ENCODE peak calls at places on chromosomes 16 and 17, in four cellular contexts. One of them, this sample, is unnamed.

GRCh38 chr17:65554568-65555223 is 6.8 kb downstream of the AXIN2 start:
- DNase-seq in fibroblast of villous mesenchyme: peak
- DNase-seq in cardiac muscle cell: no peak
- DNase-seq in coronary artery: no peak
- DNase-seq in this sample: peak

GRCh38 chr16:86939609-86940008 is 361.3 kb downstream of the FOXL1 start:
- DNase-seq in fibroblast of villous mesenchyme: no peak
- DNase-seq in cardiac muscle cell: no peak
- DNase-seq in coronary artery: no peak
- DNase-seq in this sample: no peak

GRCh38 chr16:84387021-84387420 is 18.7 kb downstream of the ATP2C2 start:
- DNase-seq in fibroblast of villous mesenchyme: no peak
- DNase-seq in cardiac muscle cell: no peak
- DNase-seq in coronary artery: no peak
- DNase-seq in this sample: no peak

GRCh38 chr17:9725575-9725974 is 65.8 kb downstream of the DHRS7C start:
- DNase-seq in fibroblast of villous mesenchyme: no peak
- DNase-seq in cardiac muscle cell: no peak
- DNase-seq in coronary artery: no peak
- DNase-seq in this sample: no peak

GRCh38 chr17:46194393-46195216 is 1.4 kb upstream of the KANSL1 start:
- DNase-seq in fibroblast of villous mesenchyme: peak
- DNase-seq in cardiac muscle cell: peak
- DNase-seq in coronary artery: no peak
- DNase-seq in this sample: peak

GRCh38 chr16:84327926-84328505 is 33.3 kb downstream of the WFDC1 start:
- DNase-seq in fibroblast of villous mesenchyme: no peak
- DNase-seq in cardiac muscle cell: no peak
- DNase-seq in coronary artery: no peak
- DNase-seq in this sample: no peak

GRCh38 chr16:49947907-49948678 is 76.9 kb upstream of the CNEP1R1 start:
- DNase-seq in fibroblast of villous mesenchyme: no peak
- DNase-seq in cardiac muscle cell: no peak
- DNase-seq in coronary artery: no peak
- DNase-seq in this sample: no peak

GRCh38 chr17:49959183-49959935 is 9.6 kb upstream of the DLX4 start:
- DNase-seq in fibroblast of villous mesenchyme: no peak
- DNase-seq in cardiac muscle cell: no peak
- DNase-seq in coronary artery: no peak
- DNase-seq in this sample: no peak

GRCh38 chr16:27678955-27679354 is 129.0 kb downstream of the KATNIP start:
- DNase-seq in fibroblast of villous mesenchyme: no peak
- DNase-seq in cardiac muscle cell: no peak
- DNase-seq in coronary artery: no peak
- DNase-seq in this sample: no peak

GRCh38 chr16:55909876-55910275 is 34.7 kb upstream of the CES5A start:
- DNase-seq in fibroblast of villous mesenchyme: no peak
- DNase-seq in cardiac muscle cell: no peak
- DNase-seq in coronary artery: no peak
- DNase-seq in this sample: no peak

GRCh38 chr16:84603115-84603816 is 14.6 kb downstream of the COTL1 start:
- DNase-seq in fibroblast of villous mesenchyme: peak
- DNase-seq in cardiac muscle cell: peak
- DNase-seq in coronary artery: peak
- DNase-seq in this sample: peak

GRCh38 chr17:34163681-34164080 is 91.4 kb upstream of the CCL2 start:
- DNase-seq in fibroblast of villous mesenchyme: peak
- DNase-seq in cardiac muscle cell: peak
- DNase-seq in coronary artery: no peak
- DNase-seq in this sample: peak

GRCh38 chr17:52106638-52107261 is 51.8 kb downstream of the CA10 start:
- DNase-seq in fibroblast of villous mesenchyme: peak
- DNase-seq in cardiac muscle cell: peak
- DNase-seq in coronary artery: no peak
- DNase-seq in this sample: peak

GRCh38 chr16:50602531-50603205 is 54.5 kb downstream of the NKD1 start:
- DNase-seq in fibroblast of villous mesenchyme: no peak
- DNase-seq in cardiac muscle cell: no peak
- DNase-seq in coronary artery: no peak
- DNase-seq in this sample: no peak

GRCh38 chr16:35370617-35371016 is 1911.2 kb downstream of the TP53TG3F start:
- DNase-seq in fibroblast of villous mesenchyme: no peak
- DNase-seq in cardiac muscle cell: no peak
- DNase-seq in coronary artery: no peak
- DNase-seq in this sample: no peak

DNA sequence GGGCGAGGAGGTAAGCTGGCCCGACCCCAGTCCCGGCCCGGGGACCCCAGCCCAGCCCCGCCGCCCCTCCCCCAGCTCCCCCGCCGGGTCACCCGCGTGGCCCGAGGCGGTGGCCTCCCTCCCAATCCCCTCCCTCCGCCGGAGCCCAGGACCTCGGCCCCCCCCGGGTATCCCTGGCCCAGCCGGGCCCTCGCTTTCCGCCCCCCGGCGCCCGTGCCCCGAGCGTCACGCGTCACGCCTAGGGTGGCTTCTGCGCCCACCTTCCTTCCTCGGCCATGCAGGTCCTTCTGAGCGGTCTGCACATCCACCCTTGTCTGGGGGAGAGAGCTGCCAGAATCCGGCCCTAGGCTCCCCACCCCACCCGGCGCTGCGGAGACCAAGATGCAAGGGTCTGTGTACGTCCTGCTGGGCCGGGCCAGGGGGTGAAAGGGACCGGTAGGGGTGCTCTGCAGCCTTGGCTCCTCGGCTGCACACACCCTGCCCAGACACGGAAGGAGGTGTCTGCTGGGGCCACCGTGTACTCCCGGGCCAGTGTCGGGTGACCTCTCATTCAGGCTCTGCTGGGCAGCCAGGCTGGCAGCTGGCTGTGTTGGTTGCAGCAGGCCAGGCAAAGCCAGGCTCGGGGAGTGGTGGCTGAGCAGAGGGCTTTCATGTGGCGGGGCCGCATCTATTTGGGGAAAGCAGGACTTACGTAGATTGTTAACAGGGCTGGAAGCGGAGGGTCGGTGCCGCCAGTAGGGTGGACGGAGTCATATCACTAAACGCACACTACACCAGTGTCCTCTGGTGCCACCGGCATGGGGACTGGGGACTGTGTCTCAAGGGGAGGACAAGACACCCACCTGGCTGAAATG is 754 bp downstream of the RAB11FIP4 start:
- DNase-seq in fibroblast of villous mesenchyme: no peak
- DNase-seq in cardiac muscle cell: no peak
- DNase-seq in coronary artery: peak
- DNase-seq in this sample: no peak
- H3K4me3 ChIP-seq in fibroblast of villous mesenchyme: peak
- H3K4me3 ChIP-seq in cardiac muscle cell: peak
- H3K4me3 ChIP-seq in coronary artery: peak
- H3K4me3 ChIP-seq in this sample: peak

DNA sequence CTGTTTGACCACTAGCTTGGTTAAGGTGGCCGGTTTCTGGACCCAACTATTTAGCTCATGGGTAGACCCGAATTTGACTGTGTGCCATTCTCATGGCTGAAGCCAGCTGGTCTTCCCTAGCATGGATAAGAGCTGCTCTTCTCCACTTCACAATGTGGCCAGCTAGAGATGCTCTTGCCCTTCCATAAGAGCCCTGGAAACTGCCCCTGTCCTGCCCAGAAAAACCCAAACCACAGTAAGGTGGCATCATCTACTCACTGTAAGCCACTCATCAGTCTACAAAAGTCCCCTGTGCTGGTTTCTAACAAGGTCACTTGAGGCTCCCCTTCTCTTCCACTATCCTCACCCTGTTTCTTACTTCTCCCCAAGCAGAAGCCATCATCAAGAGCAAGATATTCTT is 165.1 kb downstream of the HS3ST2 start:
- DNase-seq in fibroblast of villous mesenchyme: no peak
- DNase-seq in cardiac muscle cell: no peak
- DNase-seq in coronary artery: no peak
- DNase-seq in this sample: no peak
- TF ChIP-seq CTCF in fibroblast of villous mesenchyme: no peak
- TF ChIP-seq CTCF in cardiac muscle cell: no peak
- TF ChIP-seq CTCF in coronary artery: no peak
- TF ChIP-seq CTCF in this sample: no peak

GRCh38 chr17:13182854-13183253 is 165.0 kb upstream of the ELAC2 start:
- DNase-seq in fibroblast of villous mesenchyme: no peak
- DNase-seq in cardiac muscle cell: no peak
- DNase-seq in coronary artery: no peak
- DNase-seq in this sample: no peak
- H3K4me3 ChIP-seq in fibroblast of villous mesenchyme: no peak
- H3K4me3 ChIP-seq in cardiac muscle cell: no peak
- H3K4me3 ChIP-seq in coronary artery: no peak
- H3K4me3 ChIP-seq in this sample: no peak

DNA sequence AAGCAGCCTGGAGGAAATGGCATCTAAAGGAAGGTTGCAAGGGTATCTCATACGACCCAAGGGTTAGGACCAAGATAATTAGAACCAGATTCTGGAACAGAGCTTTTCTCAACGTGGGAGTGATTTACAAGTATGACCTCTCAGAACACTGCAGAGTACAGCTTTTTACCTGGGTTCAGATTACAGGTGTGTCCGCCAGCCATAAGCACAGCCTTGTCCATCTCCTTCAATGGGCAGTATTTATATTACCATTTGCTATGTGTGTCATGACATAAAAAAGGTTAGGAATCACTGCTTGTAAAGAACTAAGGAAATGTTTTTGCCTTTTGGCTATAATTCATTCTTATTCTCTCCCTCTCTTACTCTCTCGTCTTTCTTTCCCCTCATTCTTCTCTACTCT is 36.7 kb downstream of the MYO1D start:
- DNase-seq in fibroblast of villous mesenchyme: no peak
- DNase-seq in cardiac muscle cell: no peak
- DNase-seq in coronary artery: no peak
- DNase-seq in this sample: no peak
- TF ChIP-seq CTCF in fibroblast of villous mesenchyme: no peak
- TF ChIP-seq CTCF in cardiac muscle cell: no peak
- TF ChIP-seq CTCF in coronary artery: no peak
- TF ChIP-seq CTCF in this sample: no peak

GRCh38 chr16:75074920-75075687 is 41.5 kb downstream of the LDHD start:
- DNase-seq in fibroblast of villous mesenchyme: peak
- DNase-seq in cardiac muscle cell: peak
- DNase-seq in coronary artery: no peak
- DNase-seq in this sample: no peak
- H3K4me3 ChIP-seq in fibroblast of villous mesenchyme: no peak
- H3K4me3 ChIP-seq in cardiac muscle cell: no peak
- H3K4me3 ChIP-seq in coronary artery: no peak
- H3K4me3 ChIP-seq in this sample: no peak